ENCODE peak calls at places on chromosomes 6 and 20, in seven cellular contexts. S is lower lobe of right lung, Y is astrocyte of the spinal cord, Z is fibroblast of lung, K is tibial nerve, F is fibroblast of mammary gland, X is GM12864. D is an unnamed sample.

GRCh38 chr6:45657243-45657642 is 279.5 kb upstream of the SUPT3H start:
- DNase-seq in S (no peak), Y (no peak), Z (peak; percentile 82), K (no peak), F (peak; percentile 95), X (no peak), D (peak; percentile 31)

GRCh38 chr6:139290787-139291294 is 957 bp downstream of the TXLNB start:
- DNase-seq in S (no peak), Y (peak; percentile 79), Z (peak; percentile 75), K (peak; percentile 17), F (peak; percentile 59), X (peak; percentile 85), D (peak; percentile 61)

GRCh38 chr20:25081730-25082497 is at the start of gene VSX1:
- DNase-seq in S (no peak), Y (no peak), Z (no peak), K (no peak), F (no peak), X (no peak), D (no peak)

GRCh38 chr20:63541371-63541770 is 4.2 kb upstream of the PTK6 start:
- DNase-seq in S (no peak), Y (no peak), Z (no peak), K (no peak), F (no peak), X (no peak), D (no peak)

GRCh38 chr6:79385333-79385732 is 150.9 kb upstream of the HMGN3 start:
- DNase-seq in S (no peak), Y (peak; percentile 9), Z (no peak), K (no peak), F (peak; percentile 41), X (no peak), D (peak; percentile 2)

GRCh38 chr6:52000064-52000463 is 87.3 kb downstream of the PKHD1 start:
- DNase-seq in S (no peak), Y (no peak), Z (no peak), K (no peak), F (no peak), X (no peak), D (no peak)

GRCh38 chr20:46342451-46343357 is 34.4 kb upstream of the CDH22 start:
- DNase-seq in S (no peak), Y (no peak), Z (no peak), K (no peak), F (no peak), X (no peak), D (no peak)

GRCh38 chr6:7769702-7770101 is 43.8 kb downstream of the BMP6 start:
- DNase-seq in S (no peak), Y (peak; percentile 19), Z (peak; percentile 41), K (no peak), F (peak; percentile 47), X (no peak), D (peak; percentile 44)

GRCh38 chr6:147099974-147100373 is 104.2 kb upstream of the STXBP5 start:
- DNase-seq in S (no peak), Y (peak; percentile 85), Z (peak; percentile 92), K (no peak), F (peak; percentile 77), X (no peak), D (peak; percentile 84)

GRCh38 chr6:168047841-168048723 is 30.9 kb downstream of the FRMD1 start:
- DNase-seq in S (peak; percentile 44), Y (no peak), Z (no peak), K (no peak), F (no peak), X (no peak), D (no peak)

GRCh38 chr20:2470051-2470431 is 548 bp downstream of the SNRPB start:
- DNase-seq in S (no peak), Y (peak; percentile 49), Z (peak; percentile 68), K (peak; percentile 12), F (peak; percentile 62), X (peak; percentile 38), D (peak; percentile 47)

GRCh38 chr6:123415844-123416468 is 220.8 kb downstream of the TRDN start:
- DNase-seq in S (no peak), Y (peak; percentile 62), Z (peak; percentile 47), K (peak; percentile 82), F (peak; percentile 65), X (peak; percentile 49), D (peak; percentile 79)

GRCh38 chr20:33522256-33522820 is 32.4 kb downstream of the CBFA2T2 start:
- DNase-seq in S (no peak), Y (no peak), Z (no peak), K (no peak), F (peak; percentile 39), X (no peak), D (no peak)

GRCh38 chr6:11007715-11008608 is 36.1 kb downstream of the ELOVL2 start:
- DNase-seq in S (no peak), Y (peak; percentile 52), Z (peak; percentile 80), K (no peak), F (peak; percentile 63), X (no peak), D (peak; percentile 47)

GRCh38 chr6:34671801-34672656 is 24.5 kb downstream of the ILRUN start:
- DNase-seq in S (no peak), Y (no peak), Z (peak; percentile 55), K (no peak), F (peak; percentile 84), X (peak; percentile 89), D (peak; percentile 68)

GRCh38 chr6:119353696-119354095 is 4.1 kb upstream of the MAN1A1 start:
- DNase-seq in S (no peak), Y (no peak), Z (no peak), K (no peak), F (no peak), X (no peak), D (no peak)

GRCh38 chr6:154485784-154486183 is 24.7 kb downstream of the CNKSR3 start:
- DNase-seq in S (no peak), Y (no peak), Z (no peak), K (no peak), F (no peak), X (no peak), D (peak; percentile 23)

GRCh38 chr20:49610701-49611538 is 43.0 kb upstream of the PTGIS start:
- DNase-seq in S (peak; percentile 90), Y (peak; percentile 31), Z (peak; percentile 28), K (peak; percentile 68), F (no peak), X (no peak), D (peak; percentile 49)

GRCh38 chr6:23414922-23415321 is 711.1 kb upstream of the NRSN1 start:
- DNase-seq in S (no peak), Y (no peak), Z (no peak), K (no peak), F (no peak), X (no peak), D (no peak)

GRCh38 chr6:23413327-23414203 is 712.5 kb upstream of the NRSN1 start:
- DNase-seq in S (no peak), Y (no peak), Z (peak; percentile 40), K (no peak), F (peak; percentile 50), X (no peak), D (no peak)

GRCh38 chr6:23415819-23416427 is 710.1 kb upstream of the NRSN1 start:
- DNase-seq in S (no peak), Y (no peak), Z (no peak), K (no peak), F (no peak), X (no peak), D (no peak)

GRCh38 chr6:23412770-23413169 is 713.2 kb upstream of the NRSN1 start:
- DNase-seq in S (no peak), Y (no peak), Z (peak; percentile 10), K (no peak), F (peak; percentile 31), X (no peak), D (no peak)

GRCh38 chr6:23414204-23414501 is 711.9 kb upstream of the NRSN1 start:
- DNase-seq in S (no peak), Y (peak; percentile 72), Z (peak; percentile 86), K (no peak), F (peak; percentile 60), X (no peak), D (peak; percentile 67)
- TF ChIP-seq CTCF in S (no peak), Y (peak; percentile 45), Z (peak; percentile 18), K (no peak), F (peak; percentile 50), X (no peak), D (peak; percentile 13)

GRCh38 chr6:33318426-33319073 is 1.0 kb upstream of the ZBTB22 start:
- DNase-seq in S (no peak), Y (no peak), Z (no peak), K (no peak), F (no peak), X (no peak), D (no peak)
- H3K4me3 ChIP-seq in S (peak overlapping the region; percentile 64), Y (peak overlapping the region; percentile 58), Z (peak overlapping the region; percentile 11), K (peak overlapping the region; percentile 63), F (peak overlapping the region; percentile 77), X (peak overlapping the region; percentile 34), D (peak overlapping the region; percentile 58)

DNA sequence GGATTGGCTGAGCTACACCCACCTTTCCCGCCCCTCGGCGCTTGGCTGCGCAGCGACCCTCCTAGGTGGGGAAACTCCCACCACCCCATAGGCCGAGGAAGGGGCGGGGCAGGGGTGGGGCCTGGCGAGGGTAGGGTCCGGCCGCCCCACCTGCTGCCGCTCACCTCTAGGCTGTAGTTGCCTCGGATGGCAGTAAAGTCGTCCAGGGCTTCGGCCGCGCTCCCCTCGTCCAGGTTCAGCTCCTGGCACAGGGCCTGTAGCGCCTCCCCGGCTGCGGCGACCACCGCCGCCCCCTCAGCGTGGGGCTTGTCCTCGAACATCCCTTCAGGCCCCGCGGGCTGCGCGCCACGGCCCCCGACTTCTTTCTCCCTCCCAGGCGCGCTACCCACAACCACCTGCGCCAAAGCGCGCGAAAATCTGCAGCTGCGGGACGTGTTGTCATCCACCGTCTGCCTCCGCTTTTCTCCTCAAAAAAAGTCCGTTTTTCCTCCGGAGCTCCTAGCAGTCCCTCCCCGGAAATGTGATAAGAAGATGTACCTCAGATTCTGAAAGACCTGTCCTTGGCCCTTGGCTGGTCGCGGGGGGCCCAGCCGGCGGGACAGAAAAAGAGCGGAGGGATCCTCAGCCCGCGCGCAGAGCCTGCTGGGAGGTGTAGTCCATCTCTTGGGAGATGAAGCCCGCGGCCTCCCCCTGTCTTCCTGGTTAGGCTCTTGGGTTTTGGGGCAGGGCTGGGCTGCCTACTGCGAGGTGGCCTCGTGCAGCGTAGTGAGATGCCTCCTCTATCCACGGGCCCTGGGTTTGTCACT is at the start of gene RBL1:
- DNase-seq in S (peak; percentile 89), Y (peak; percentile 91), Z (peak; percentile 84), K (peak; percentile 73), F (peak; percentile 82), X (peak; percentile 81), D (peak; percentile 85)
- TF ChIP-seq CTCF in S (peak; percentile 31), Y (peak; percentile 48), Z (peak; percentile 37), K (peak; percentile 11), F (peak; percentile 40), X (peak; percentile 24), D (peak; percentile 51)

GRCh38 chr6:111439169-111439568 is 43.8 kb downstream of the REV3L start:
- DNase-seq in S (no peak), Y (no peak), Z (no peak), K (no peak), F (no peak), X (no peak), D (no peak)
- H3K4me3 ChIP-seq in S (no peak overlapping the region), Y (no peak overlapping the region), Z (no peak overlapping the region), K (no peak overlapping the region), F (no peak overlapping the region), X (no peak overlapping the region), D (no peak overlapping the region)